ENCODE peak calls at places on chromosome 1, in nine cellular contexts. Q is aorta, D is HCT116, O is tibial nerve, S is tibial artery, I is IMR-90, R is brain microvascular endothelial cell, Z is HepG2, K is GM23248. A is an unnamed sample.

GRCh38 chr1:203340112-203340804 is 10.7 kb downstream of the FMOD start:
- DNase-seq in S (peak; percentile 85), I (peak; percentile 84), Z (peak; percentile 69), O (no peak), Q (peak; percentile 70), K (peak; percentile 93), R (peak; percentile 62), D (peak; percentile 76), A (peak; percentile 97)

GRCh38 chr1:207084701-207085180 is 3.9 kb upstream of the C4BPB start:
- DNase-seq in Q (no peak), S (no peak), K (peak; percentile 63), R (peak; percentile 59), Z (peak; percentile 71), D (peak; percentile 69), I (peak; percentile 61), O (no peak), A (peak; percentile 75)

GRCh38 chr1:19445417-19446342 is 39.7 kb downstream of the CAPZB start:
- DNase-seq in K (peak; percentile 63), S (no peak), Z (peak; percentile 95), O (no peak), R (no peak), I (no peak), D (no peak), Q (no peak), A (no peak)

GRCh38 chr1:54583868-54584267 is 35.8 kb downstream of the ACOT11 start:
- DNase-seq in Z (no peak), Q (no peak), D (no peak), S (no peak), R (no peak), O (no peak), I (no peak), K (no peak), A (no peak)

GRCh38 chr1:18884727-18885126 is 17.6 kb downstream of the ALDH4A1 start:
- DNase-seq in O (no peak), D (no peak), S (no peak), K (no peak), R (no peak), I (no peak), Q (no peak), Z (no peak), A (no peak)

GRCh38 chr1:245322673-245323072 is 167.9 kb downstream of the KIF26B start:
- DNase-seq in R (no peak), S (no peak), D (peak; percentile 6), Q (no peak), O (no peak), Z (no peak), K (peak; percentile 54), I (no peak), A (peak; percentile 67)

GRCh38 chr1:102550729-102551384 is 554.1 kb upstream of the OLFM3 start:
- DNase-seq in Z (peak; percentile 22), Q (no peak), R (peak; percentile 35), D (peak; percentile 21), O (no peak), K (peak; percentile 62), S (no peak), I (peak; percentile 9), A (no peak)

GRCh38 chr1:30386145-30386926 is 337.0 kb downstream of the MATN1 start:
- DNase-seq in R (no peak), Q (no peak), O (no peak), I (no peak), S (peak; percentile 31), Z (peak; percentile 7), D (no peak), K (no peak), A (no peak)

DNA sequence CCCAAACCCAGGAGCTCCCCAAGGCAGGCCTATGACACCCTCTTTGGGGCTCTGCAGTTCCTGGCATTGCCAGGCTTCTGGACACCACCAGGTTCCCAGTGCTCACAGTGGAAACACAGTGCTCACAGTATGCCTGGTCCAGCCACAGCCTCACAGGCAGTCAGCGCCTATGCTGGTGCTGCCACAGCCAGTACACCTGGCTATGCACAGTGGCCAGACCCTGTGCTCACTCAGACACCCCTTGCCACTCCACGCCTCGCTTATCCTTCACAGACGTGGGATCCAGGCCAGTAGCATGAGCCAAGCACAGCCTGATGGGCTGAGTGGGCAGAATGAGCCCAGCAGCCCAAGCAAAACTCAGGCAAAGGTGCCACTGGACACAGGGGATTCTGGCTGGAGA is 579.2 kb upstream of the ADGRL2 start:
- DNase-seq in I (no peak), Z (no peak), R (no peak), K (no peak), D (no peak), S (no peak), O (no peak), Q (no peak), A (no peak)
- H3K27ac ChIP-seq in I (no peak overlapping the region), Z (no peak overlapping the region), R (no peak overlapping the region), K (no peak overlapping the region), D (no peak overlapping the region), S (no peak overlapping the region), O (no peak overlapping the region), Q (no peak overlapping the region), A (no peak overlapping the region)

GRCh38 chr1:166836733-166837132 is 2.5 kb upstream of the POGK start:
- DNase-seq in K (peak; percentile 40), Z (no peak), D (no peak), O (no peak), S (no peak), I (peak; percentile 25), Q (no peak), R (no peak), A (no peak)
- H3K27ac ChIP-seq in K (no peak overlapping the region), Z (no peak overlapping the region), D (no peak overlapping the region), O (no peak overlapping the region), S (no peak overlapping the region), I (no peak overlapping the region), Q (no peak overlapping the region), R (no peak overlapping the region), A (no peak overlapping the region)

GRCh38 chr1:167676916-167677848 is 44.6 kb upstream of the MPZL1 start:
- DNase-seq in O (no peak), Z (no peak), S (no peak), Q (no peak), I (no peak), D (no peak), R (no peak), K (no peak), A (no peak)

GRCh38 chr1:167678422-167678821 is 43.4 kb upstream of the MPZL1 start:
- DNase-seq in I (no peak), D (no peak), S (no peak), Z (no peak), O (no peak), R (no peak), Q (no peak), K (no peak), A (no peak)

GRCh38 chr1:167675440-167675839 is 45.4 kb downstream of the RCSD1 start:
- DNase-seq in S (no peak), O (no peak), R (no peak), Z (no peak), I (no peak), K (no peak), D (no peak), Q (no peak), A (no peak)

GRCh38 chr1:167678838-167679237 is 42.9 kb upstream of the MPZL1 start:
- DNase-seq in Q (no peak), K (no peak), R (no peak), S (no peak), I (no peak), O (no peak), D (no peak), Z (no peak), A (no peak)

GRCh38 chr1:167676205-167676915 is 45.4 kb upstream of the MPZL1 start:
- DNase-seq in K (no peak), D (no peak), R (no peak), Z (no peak), Q (no peak), S (no peak), O (no peak), I (no peak), A (no peak)
- H3K27ac ChIP-seq in K (no peak overlapping the region), D (no peak overlapping the region), R (no peak overlapping the region), Z (no peak overlapping the region), Q (no peak overlapping the region), S (no peak overlapping the region), O (no peak overlapping the region), I (no peak overlapping the region), A (no peak overlapping the region)

DNA sequence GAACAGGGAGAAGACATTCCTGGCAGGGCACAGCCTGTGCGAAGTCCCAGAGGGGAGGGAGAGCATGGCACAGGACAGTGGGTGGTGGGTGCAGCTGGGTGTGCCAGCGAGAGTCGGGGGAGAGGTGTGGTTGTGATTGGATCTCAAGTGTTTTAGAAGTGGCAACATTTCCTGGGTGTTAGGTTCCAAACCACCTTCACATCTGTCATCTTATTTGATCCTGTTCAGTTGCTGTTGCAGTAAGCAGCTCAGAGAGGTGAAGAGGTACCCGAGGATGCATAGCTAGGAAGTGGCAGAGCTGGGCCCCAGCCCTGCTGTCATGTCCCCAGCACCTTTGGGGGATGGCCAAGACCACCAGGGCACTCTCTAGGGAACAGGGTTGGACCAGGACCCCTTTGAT is 22.0 kb upstream of the DISP3 start:
- DNase-seq in D (no peak), S (no peak), R (no peak), Q (no peak), Z (no peak), O (no peak), I (no peak), K (no peak), A (no peak)
- H3K27ac ChIP-seq in D (no peak overlapping the region), S (no peak overlapping the region), R (no peak overlapping the region), Q (no peak overlapping the region), Z (no peak overlapping the region), O (no peak overlapping the region), I (no peak overlapping the region), K (no peak overlapping the region), A (no peak overlapping the region)

DNA sequence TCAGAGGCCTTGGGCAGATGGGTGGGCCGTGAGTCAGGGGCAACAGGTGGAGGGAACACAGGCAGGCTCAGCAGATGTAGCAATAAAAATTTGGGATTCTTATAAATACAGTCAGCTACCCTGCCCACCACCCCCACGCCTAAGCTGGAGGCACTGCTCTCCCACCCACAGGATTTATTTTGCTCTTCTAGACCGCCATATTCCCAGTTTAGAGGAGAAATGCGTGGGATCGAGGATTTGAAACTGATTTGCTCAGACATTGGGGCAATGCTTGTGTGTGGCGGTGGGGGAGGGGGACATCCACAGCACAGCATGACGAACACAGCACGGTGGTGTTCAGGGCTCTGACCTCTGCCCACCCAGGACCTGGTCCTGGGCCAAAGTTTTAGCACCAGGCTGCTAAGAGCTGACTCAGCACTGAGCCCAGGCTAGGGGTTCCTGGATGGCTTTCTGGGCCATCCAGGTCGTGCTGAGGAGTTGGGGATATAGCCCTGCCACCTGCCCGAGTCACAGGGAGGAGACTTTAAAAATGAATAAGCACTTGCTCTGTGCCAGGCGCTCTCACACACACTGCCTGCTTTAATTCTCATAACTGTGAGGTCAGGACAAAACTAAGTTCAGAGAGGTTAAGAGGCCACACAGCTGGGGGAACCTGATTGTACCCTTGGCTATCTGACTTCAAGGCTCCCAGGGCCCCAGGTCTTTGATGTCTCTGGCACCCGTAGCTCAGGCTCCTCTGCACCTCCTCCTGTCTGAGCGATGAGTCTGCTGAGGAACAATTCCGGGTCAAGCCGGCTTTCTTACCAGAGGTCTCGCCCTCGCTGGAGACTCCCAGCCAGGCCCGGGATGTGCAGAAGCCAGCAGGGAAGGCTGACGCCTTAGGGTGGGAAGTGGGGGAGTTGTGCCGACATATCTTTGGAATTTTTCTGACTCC is 29.4 kb upstream of the CSF1 start:
- DNase-seq in S (peak; percentile 52), D (no peak), O (no peak), I (no peak), Z (no peak), Q (no peak), K (peak; percentile 19), R (no peak), A (no peak)
- H3K27ac ChIP-seq in S (peak overlapping the region; percentile 41), D (no peak overlapping the region), O (no peak overlapping the region), I (no peak overlapping the region), Z (no peak overlapping the region), Q (no peak overlapping the region), K (no peak overlapping the region), R (no peak overlapping the region), A (no peak overlapping the region)